ENCODE peak calls at places on chromosomes 13 and 19, in six cellular contexts. V is A549, Z is astrocyte of the spinal cord, A is fibroblast of lung, N is fibroblast of the aortic adventitia, R is choroid plexus epithelial cell. J is an unnamed sample.
A peak's percentile ranks its signal among the peaks of the same experiment; 100 is the strongest.

GRCh38 chr13:60426075-60426474 is 29.1 kb downstream of the TDRD3 start:
- DNase-seq in V (no peak), Z (no peak), A (no peak), N (no peak), R (no peak), J (no peak)

GRCh38 chr19:46886546-46887239 is 25.9 kb downstream of the ARHGAP35 start:
- DNase-seq in V (no peak), Z (no peak), A (no peak), N (peak; percentile 52), R (no peak), J (no peak)

GRCh38 chr13:49300716-49301589 is 53.2 kb downstream of the CDADC1 start:
- DNase-seq in V (peak; percentile 60), Z (peak; percentile 75), A (peak; percentile 84), N (peak; percentile 82), R (peak; percentile 85), J (no peak)

GRCh38 chr19:57708641-57709354 is at the start of gene ZNF154:
- DNase-seq in V (no peak), Z (peak; percentile 77), A (peak; percentile 84), N (peak; percentile 66), R (peak; percentile 86), J (peak; percentile 2)

GRCh38 chr19:51824603-51825002 is 29.6 kb downstream of the FPR3 start:
- DNase-seq in V (no peak), Z (no peak), A (no peak), N (no peak), R (no peak), J (no peak)

GRCh38 chr13:23159205-23159586 is 21.6 kb upstream of the SGCG start:
- DNase-seq in V (peak; percentile 24), Z (no peak), A (peak; percentile 69), N (peak; percentile 2), R (peak; percentile 29), J (no peak)

GRCh38 chr13:112760931-112761330 is 71.1 kb downstream of the ATP11A start:
- DNase-seq in V (no peak), Z (no peak), A (no peak), N (no peak), R (peak; percentile 26), J (no peak)

GRCh38 chr19:46299004-46299509 is 2.2 kb downstream of the HIF3A start:
- DNase-seq in V (peak; percentile 95), Z (peak; percentile 92), A (peak; percentile 96), N (peak; percentile 89), R (peak; percentile 94), J (peak; percentile 93)

GRCh38 chr13:46526763-46527162 is 26.2 kb upstream of the LRCH1 start:
- DNase-seq in V (no peak), Z (no peak), A (no peak), N (no peak), R (no peak), J (no peak)

GRCh38 chr19:5154129-5154798 is 185.4 kb downstream of the KDM4B start:
- DNase-seq in V (peak; percentile 51), Z (no peak), A (no peak), N (no peak), R (peak; percentile 19), J (no peak)

GRCh38 chr19:23512151-23512925 is 117.1 kb upstream of the ZNF91 start:
- DNase-seq in V (no peak), Z (no peak), A (no peak), N (no peak), R (no peak), J (no peak)

GRCh38 chr19:8657869-8658268 is 27.4 kb downstream of the NFILZ start:
- DNase-seq in V (no peak), Z (no peak), A (no peak), N (no peak), R (no peak), J (no peak)

GRCh38 chr13:50400035-50400726 is 384.9 kb downstream of the KCNRG start:
- DNase-seq in V (no peak), Z (no peak), A (peak; percentile 47), N (peak; percentile 62), R (no peak), J (no peak)

GRCh38 chr19:38975214-38975860 is at the start of gene FBXO17:
- DNase-seq in V (peak; percentile 84), Z (peak; percentile 54), A (peak; percentile 66), N (peak; percentile 71), R (peak; percentile 63), J (no peak)

GRCh38 chr13:110486061-110486780 is 75.3 kb downstream of the RAB20 start:
- DNase-seq in V (no peak), Z (peak; percentile 10), A (no peak), N (no peak), R (no peak), J (no peak)

GRCh38 chr13:50389726-50390125 is 374.5 kb downstream of the KCNRG start:
- DNase-seq in V (no peak), Z (no peak), A (peak; percentile 32), N (no peak), R (no peak), J (no peak)

GRCh38 chr13:57633141-57633949 is 1.8 kb downstream of the PCDH17 start:
- DNase-seq in V (no peak), Z (no peak), A (peak; percentile 30), N (no peak), R (no peak), J (no peak)

GRCh38 chr13:109401891-109402290 is 384.5 kb downstream of the IRS2 start:
- DNase-seq in V (no peak), Z (no peak), A (no peak), N (no peak), R (no peak), J (no peak)

GRCh38 chr19:50147462-50148423 is 15.3 kb downstream of the IZUMO2 start:
- DNase-seq in V (peak; percentile 90), Z (peak; percentile 93), A (peak; percentile 81), N (peak; percentile 55), R (peak; percentile 76), J (peak; percentile 4)

GRCh38 chr13:36766295-36766694 is 52.7 kb upstream of the RFXAP start:
- DNase-seq in V (no peak), Z (peak; percentile 74), A (peak; percentile 24), N (peak; percentile 54), R (peak; percentile 93), J (peak; percentile 59)

GRCh38 chr19:45476349-45476717 is 8.5 kb downstream of the FOSB start:
- DNase-seq in V (no peak), Z (peak; percentile 47), A (no peak), N (no peak), R (no peak), J (no peak)

GRCh38 chr13:32255744-32256120 is 59.4 kb downstream of the ZAR1L start:
- DNase-seq in V (no peak), Z (no peak), A (peak; percentile 75), N (no peak), R (peak; percentile 67), J (no peak)
- H3K4me3 ChIP-seq in V (no peak overlapping the region), Z (no peak overlapping the region), A (no peak overlapping the region), N (no peak overlapping the region), R (no peak overlapping the region), J (no peak overlapping the region)

GRCh38 chr19:12838893-12839656 is 760 bp downstream of the MAST1 start:
- DNase-seq in V (no peak), Z (no peak), A (no peak), N (no peak), R (no peak), J (no peak)
- H3K4me3 ChIP-seq in V (peak overlapping the region; percentile 78), Z (no peak overlapping the region), A (no peak overlapping the region), N (no peak overlapping the region), R (no peak overlapping the region), J (no peak overlapping the region)

GRCh38 chr13:41694902-41695301 is 237.6 kb downstream of the RGCC start:
- DNase-seq in V (peak; percentile 19), Z (peak; percentile 97), A (peak; percentile 98), N (peak; percentile 97), R (peak; percentile 95), J (peak; percentile 86)
- H3K4me3 ChIP-seq in V (no peak overlapping the region), Z (no peak overlapping the region), A (no peak overlapping the region), N (no peak overlapping the region), R (no peak overlapping the region), J (no peak overlapping the region)

GRCh38 chr19:13024958-13025653 is 29.8 kb downstream of the NFIX start:
- DNase-seq in V (no peak), Z (no peak), A (no peak), N (no peak), R (no peak), J (no peak)

GRCh38 chr19:13025819-13026477 is 30.7 kb downstream of the NFIX start:
- DNase-seq in V (no peak), Z (no peak), A (no peak), N (peak; percentile 36), R (no peak), J (no peak)

GRCh38 chr19:13027557-13027956 is 32.3 kb downstream of the NFIX start:
- DNase-seq in V (no peak), Z (no peak), A (no peak), N (peak; percentile 35), R (no peak), J (no peak)

GRCh38 chr19:13027031-13027430 is 31.8 kb downstream of the NFIX start:
- DNase-seq in V (no peak), Z (no peak), A (no peak), N (no peak), R (no peak), J (no peak)

GRCh38 chr19:13026478-13026999 is 31.3 kb downstream of the NFIX start:
- DNase-seq in V (no peak), Z (no peak), A (peak; percentile 79), N (peak; percentile 57), R (no peak), J (no peak)
- H3K4me3 ChIP-seq in V (no peak overlapping the region), Z (peak overlapping the region; percentile 51), A (peak overlapping the region; percentile 87), N (peak overlapping the region; percentile 86), R (no peak overlapping the region), J (peak overlapping the region; percentile 20)

GRCh38 chr19:33574824-33575223 is 46.9 kb upstream of the CHST8 start:
- DNase-seq in V (no peak), Z (no peak), A (no peak), N (no peak), R (no peak), J (no peak)

GRCh38 chr19:33564836-33565338 is 43.3 kb upstream of the PEPD start:
- DNase-seq in V (no peak), Z (no peak), A (no peak), N (no peak), R (no peak), J (no peak)

GRCh38 chr19:33568706-33569105 is 47.1 kb upstream of the PEPD start:
- DNase-seq in V (no peak), Z (no peak), A (no peak), N (no peak), R (no peak), J (no peak)

GRCh38 chr19:33569822-33570221 is 48.2 kb upstream of the PEPD start:
- DNase-seq in V (no peak), Z (no peak), A (no peak), N (peak; percentile 19), R (no peak), J (no peak)
- H3K4me3 ChIP-seq in V (no peak overlapping the region), Z (no peak overlapping the region), A (no peak overlapping the region), N (no peak overlapping the region), R (no peak overlapping the region), J (no peak overlapping the region)